ENCODE peak calls at places on chromosomes 13 and 19, in seven cellular contexts. One of them, this sample, is unnamed.

GRCh38 chr13:111079375-111079774 is 35.7 kb upstream of the ARHGEF7 start:
- DNase-seq in CD4-positive, alpha-beta T cell: no peak
- DNase-seq in endodermal cell: no peak
- DNase-seq in ascending aorta: no peak
- DNase-seq in vagina: peak
- DNase-seq in HepG2: no peak
- DNase-seq in CD8-positive, alpha-beta memory T cell: no peak
- DNase-seq in this sample: no peak

GRCh38 chr19:33293255-33294057 is 8.9 kb downstream of the CEBPA start:
- DNase-seq in CD4-positive, alpha-beta T cell: no peak
- DNase-seq in endodermal cell: no peak
- DNase-seq in ascending aorta: no peak
- DNase-seq in vagina: no peak
- DNase-seq in HepG2: peak
- DNase-seq in CD8-positive, alpha-beta memory T cell: no peak
- DNase-seq in this sample: peak

GRCh38 chr13:31052478-31052877 is 109.2 kb downstream of the HSPH1 start:
- DNase-seq in CD4-positive, alpha-beta T cell: no peak
- DNase-seq in endodermal cell: no peak
- DNase-seq in ascending aorta: no peak
- DNase-seq in vagina: no peak
- DNase-seq in HepG2: no peak
- DNase-seq in CD8-positive, alpha-beta memory T cell: no peak
- DNase-seq in this sample: no peak

GRCh38 chr19:29681422-29682235 is 16.4 kb downstream of the PLEKHF1 start:
- DNase-seq in CD4-positive, alpha-beta T cell: no peak
- DNase-seq in endodermal cell: no peak
- DNase-seq in ascending aorta: no peak
- DNase-seq in vagina: peak
- DNase-seq in HepG2: no peak
- DNase-seq in CD8-positive, alpha-beta memory T cell: no peak
- DNase-seq in this sample: no peak

GRCh38 chr13:51479199-51479523 is 26.3 kb upstream of the INTS6 start:
- DNase-seq in CD4-positive, alpha-beta T cell: no peak
- DNase-seq in endodermal cell: no peak
- DNase-seq in ascending aorta: no peak
- DNase-seq in vagina: no peak
- DNase-seq in HepG2: peak
- DNase-seq in CD8-positive, alpha-beta memory T cell: no peak
- DNase-seq in this sample: peak

GRCh38 chr13:72390909-72391308 is 336.5 kb downstream of the MZT1 start:
- DNase-seq in CD4-positive, alpha-beta T cell: no peak
- DNase-seq in endodermal cell: no peak
- DNase-seq in ascending aorta: no peak
- DNase-seq in vagina: no peak
- DNase-seq in HepG2: peak
- DNase-seq in CD8-positive, alpha-beta memory T cell: no peak
- DNase-seq in this sample: peak

GRCh38 chr19:50461066-50461875 is 15.0 kb upstream of the EMC10 start:
- DNase-seq in CD4-positive, alpha-beta T cell: peak
- DNase-seq in endodermal cell: peak
- DNase-seq in ascending aorta: no peak
- DNase-seq in vagina: no peak
- DNase-seq in HepG2: peak
- DNase-seq in CD8-positive, alpha-beta memory T cell: peak
- DNase-seq in this sample: no peak

GRCh38 chr13:81017525-81018152 is 676.7 kb upstream of the SPRY2 start:
- DNase-seq in CD4-positive, alpha-beta T cell: no peak
- DNase-seq in endodermal cell: no peak
- DNase-seq in ascending aorta: no peak
- DNase-seq in vagina: no peak
- DNase-seq in HepG2: peak
- DNase-seq in CD8-positive, alpha-beta memory T cell: peak
- DNase-seq in this sample: peak

GRCh38 chr19:4537953-4538600 is 1.8 kb downstream of the LRG1 start:
- DNase-seq in CD4-positive, alpha-beta T cell: no peak
- DNase-seq in endodermal cell: peak
- DNase-seq in ascending aorta: no peak
- DNase-seq in vagina: no peak
- DNase-seq in HepG2: no peak
- DNase-seq in CD8-positive, alpha-beta memory T cell: no peak
- DNase-seq in this sample: no peak

GRCh38 chr19:19860756-19861390 is 4.8 kb upstream of the ZNF253 start:
- DNase-seq in CD4-positive, alpha-beta T cell: peak
- DNase-seq in endodermal cell: peak
- DNase-seq in ascending aorta: no peak
- DNase-seq in vagina: no peak
- DNase-seq in HepG2: no peak
- DNase-seq in CD8-positive, alpha-beta memory T cell: peak
- DNase-seq in this sample: no peak

GRCh38 chr13:79703772-79704171 is 222.8 kb downstream of the NDFIP2 start:
- DNase-seq in CD4-positive, alpha-beta T cell: no peak
- DNase-seq in endodermal cell: no peak
- DNase-seq in ascending aorta: no peak
- DNase-seq in vagina: no peak
- DNase-seq in HepG2: no peak
- DNase-seq in CD8-positive, alpha-beta memory T cell: no peak
- DNase-seq in this sample: no peak

GRCh38 chr13:99014391-99014988 is 36.6 kb upstream of the DOCK9 start:
- DNase-seq in CD4-positive, alpha-beta T cell: no peak
- DNase-seq in endodermal cell: no peak
- DNase-seq in ascending aorta: no peak
- DNase-seq in vagina: no peak
- DNase-seq in HepG2: no peak
- DNase-seq in CD8-positive, alpha-beta memory T cell: no peak
- DNase-seq in this sample: no peak

GRCh38 chr13:25252229-25252628 is 35.1 kb downstream of the MTMR6 start:
- DNase-seq in CD4-positive, alpha-beta T cell: no peak
- DNase-seq in endodermal cell: no peak
- DNase-seq in ascending aorta: no peak
- DNase-seq in vagina: no peak
- DNase-seq in HepG2: no peak
- DNase-seq in CD8-positive, alpha-beta memory T cell: no peak
- DNase-seq in this sample: no peak

GRCh38 chr13:98543380-98544104 is 33.4 kb downstream of the STK24 start:
- DNase-seq in CD4-positive, alpha-beta T cell: no peak
- DNase-seq in endodermal cell: no peak
- DNase-seq in ascending aorta: no peak
- DNase-seq in vagina: no peak
- DNase-seq in HepG2: no peak
- DNase-seq in CD8-positive, alpha-beta memory T cell: no peak
- DNase-seq in this sample: no peak

GRCh38 chr13:63024458-63024857 is 1608.8 kb upstream of the PCDH20 start:
- DNase-seq in CD4-positive, alpha-beta T cell: no peak
- DNase-seq in endodermal cell: no peak
- DNase-seq in ascending aorta: no peak
- DNase-seq in vagina: no peak
- DNase-seq in HepG2: no peak
- DNase-seq in CD8-positive, alpha-beta memory T cell: no peak
- DNase-seq in this sample: no peak

DNA sequence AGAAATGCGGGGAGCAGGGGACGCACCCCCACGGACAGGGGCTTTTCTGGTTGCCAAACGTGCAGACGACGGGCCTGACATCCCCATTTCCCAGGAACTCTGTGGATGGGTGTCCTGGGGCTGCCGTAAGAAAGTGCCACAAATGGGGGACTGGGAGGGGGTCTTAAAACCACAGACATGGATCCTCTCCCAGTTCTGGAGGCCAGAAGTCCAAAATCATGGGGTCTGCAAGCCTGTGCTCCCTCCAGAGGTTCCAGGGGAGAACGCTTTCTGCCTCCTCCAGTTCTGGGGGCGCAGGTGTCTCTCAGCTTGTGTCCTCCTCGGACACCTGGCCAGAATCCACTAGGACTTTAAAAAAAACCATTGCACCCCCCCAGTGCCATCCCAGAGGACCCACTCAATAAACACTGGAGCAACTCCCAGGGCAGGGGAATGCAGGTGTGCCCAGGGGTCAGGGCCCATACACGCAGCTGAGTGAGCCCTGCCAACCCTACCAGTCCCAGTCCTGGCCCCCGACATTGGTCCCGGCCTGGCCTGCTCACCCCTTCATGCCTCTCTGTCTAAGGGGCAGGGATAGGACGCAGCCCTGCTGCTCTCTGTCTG is 103.9 kb downstream of the GADD45B start:
- DNase-seq in CD4-positive, alpha-beta T cell: no peak
- DNase-seq in endodermal cell: peak
- DNase-seq in ascending aorta: no peak
- DNase-seq in vagina: no peak
- DNase-seq in HepG2: no peak
- DNase-seq in CD8-positive, alpha-beta memory T cell: no peak
- DNase-seq in this sample: no peak
- H3K27ac ChIP-seq in CD4-positive, alpha-beta T cell: no peak
- H3K27ac ChIP-seq in endodermal cell: no peak
- H3K27ac ChIP-seq in ascending aorta: peak
- H3K27ac ChIP-seq in vagina: peak
- H3K27ac ChIP-seq in HepG2: peak
- H3K27ac ChIP-seq in CD8-positive, alpha-beta memory T cell: no peak
- H3K27ac ChIP-seq in this sample: no peak

DNA sequence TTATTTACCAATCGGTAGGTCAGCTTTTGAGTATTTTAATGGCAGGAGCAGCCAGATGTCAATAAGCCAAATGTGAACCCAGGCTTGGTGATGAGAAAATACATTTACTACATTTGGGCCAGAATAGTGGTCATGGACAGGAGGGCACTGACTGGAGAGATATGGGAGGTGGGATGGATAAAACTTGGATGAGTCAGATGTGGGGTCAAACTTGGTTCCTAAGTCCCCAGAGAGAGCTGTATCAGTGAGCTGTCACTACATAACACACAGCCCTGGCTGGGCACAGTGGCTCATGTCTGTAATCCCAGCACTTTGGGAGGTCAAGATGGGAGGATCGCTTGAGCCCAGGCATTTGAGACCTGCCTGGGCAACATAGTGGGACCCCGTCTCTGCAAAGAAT is 51.7 kb upstream of the EHD2 start:
- DNase-seq in CD4-positive, alpha-beta T cell: no peak
- DNase-seq in endodermal cell: no peak
- DNase-seq in ascending aorta: no peak
- DNase-seq in vagina: no peak
- DNase-seq in HepG2: no peak
- DNase-seq in CD8-positive, alpha-beta memory T cell: no peak
- DNase-seq in this sample: no peak
- H3K27ac ChIP-seq in CD4-positive, alpha-beta T cell: no peak
- H3K27ac ChIP-seq in endodermal cell: no peak
- H3K27ac ChIP-seq in ascending aorta: peak
- H3K27ac ChIP-seq in vagina: peak
- H3K27ac ChIP-seq in HepG2: no peak
- H3K27ac ChIP-seq in CD8-positive, alpha-beta memory T cell: no peak
- H3K27ac ChIP-seq in this sample: peak

GRCh38 chr13:23634897-23635296 is 64.7 kb downstream of the TNFRSF19 start:
- DNase-seq in CD4-positive, alpha-beta T cell: no peak
- DNase-seq in endodermal cell: peak
- DNase-seq in ascending aorta: no peak
- DNase-seq in vagina: no peak
- DNase-seq in HepG2: no peak
- DNase-seq in CD8-positive, alpha-beta memory T cell: no peak
- DNase-seq in this sample: no peak
- H3K27ac ChIP-seq in CD4-positive, alpha-beta T cell: no peak
- H3K27ac ChIP-seq in endodermal cell: no peak
- H3K27ac ChIP-seq in ascending aorta: no peak
- H3K27ac ChIP-seq in vagina: no peak
- H3K27ac ChIP-seq in HepG2: no peak
- H3K27ac ChIP-seq in CD8-positive, alpha-beta memory T cell: no peak
- H3K27ac ChIP-seq in this sample: no peak

GRCh38 chr19:57583104-57583520 is 833 bp upstream of the ZIK1 start:
- DNase-seq in CD4-positive, alpha-beta T cell: no peak
- DNase-seq in endodermal cell: no peak
- DNase-seq in ascending aorta: no peak
- DNase-seq in vagina: no peak
- DNase-seq in HepG2: no peak
- DNase-seq in CD8-positive, alpha-beta memory T cell: no peak
- DNase-seq in this sample: no peak
- H3K27ac ChIP-seq in CD4-positive, alpha-beta T cell: no peak
- H3K27ac ChIP-seq in endodermal cell: no peak
- H3K27ac ChIP-seq in ascending aorta: no peak
- H3K27ac ChIP-seq in vagina: no peak
- H3K27ac ChIP-seq in HepG2: no peak
- H3K27ac ChIP-seq in CD8-positive, alpha-beta memory T cell: no peak
- H3K27ac ChIP-seq in this sample: no peak

GRCh38 chr13:113406321-113407102 is 42.6 kb upstream of the GRTP1 start:
- DNase-seq in CD4-positive, alpha-beta T cell: no peak
- DNase-seq in endodermal cell: peak
- DNase-seq in ascending aorta: no peak
- DNase-seq in vagina: no peak
- DNase-seq in HepG2: no peak
- DNase-seq in CD8-positive, alpha-beta memory T cell: no peak
- DNase-seq in this sample: no peak
- H3K27ac ChIP-seq in CD4-positive, alpha-beta T cell: no peak
- H3K27ac ChIP-seq in endodermal cell: peak
- H3K27ac ChIP-seq in ascending aorta: no peak
- H3K27ac ChIP-seq in vagina: no peak
- H3K27ac ChIP-seq in HepG2: no peak
- H3K27ac ChIP-seq in CD8-positive, alpha-beta memory T cell: no peak
- H3K27ac ChIP-seq in this sample: no peak

This sample was measured in epithelial cell of prostate.